ENCODE peak calls at places on chromosomes 13 and 19, in ten cellular contexts. One of them, this sample, is unnamed.

GRCh38 chr13:28792992-28793391 is 27.1 kb upstream of the MTUS2 start:
- DNase-seq in PC-9: no peak
- DNase-seq in ascending aorta: no peak
- DNase-seq in HCT116: no peak
- DNase-seq in CD8-positive, alpha-beta memory T cell: no peak
- DNase-seq in iPS DF 6.9: no peak
- DNase-seq in heart left ventricle: no peak
- DNase-seq in pancreas: no peak
- DNase-seq in fibroblast of lung: peak; percentile 18
- DNase-seq in esophagus muscularis mucosa: no peak
- DNase-seq in this sample: no peak

GRCh38 chr19:35301961-35302360 is 10.0 kb downstream of the MAG start:
- DNase-seq in PC-9: no peak
- DNase-seq in iPS DF 6.9: no peak
- DNase-seq in fibroblast of lung: no peak
- DNase-seq in HCT116: no peak
- DNase-seq in heart left ventricle: no peak
- DNase-seq in pancreas: no peak
- DNase-seq in CD8-positive, alpha-beta memory T cell: no peak
- DNase-seq in ascending aorta: no peak
- DNase-seq in esophagus muscularis mucosa: no peak
- DNase-seq in this sample: no peak

GRCh38 chr13:112722433-112723250 is 32.8 kb downstream of the ATP11A start:
- DNase-seq in ascending aorta: no peak
- DNase-seq in iPS DF 6.9: no peak
- DNase-seq in HCT116: peak; percentile 86
- DNase-seq in PC-9: peak; percentile 99
- DNase-seq in pancreas: no peak
- DNase-seq in fibroblast of lung: peak; percentile 87
- DNase-seq in esophagus muscularis mucosa: no peak
- DNase-seq in heart left ventricle: no peak
- DNase-seq in CD8-positive, alpha-beta memory T cell: no peak
- DNase-seq in this sample: no peak

GRCh38 chr13:78317030-78317429 is 286.3 kb downstream of the POU4F1 start:
- DNase-seq in fibroblast of lung: peak; percentile 33
- DNase-seq in HCT116: no peak
- DNase-seq in PC-9: no peak
- DNase-seq in esophagus muscularis mucosa: no peak
- DNase-seq in heart left ventricle: no peak
- DNase-seq in ascending aorta: no peak
- DNase-seq in CD8-positive, alpha-beta memory T cell: no peak
- DNase-seq in pancreas: no peak
- DNase-seq in iPS DF 6.9: no peak
- DNase-seq in this sample: no peak

GRCh38 chr19:1309977-1310852 is 24.5 kb downstream of the EFNA2 start:
- DNase-seq in esophagus muscularis mucosa: no peak
- DNase-seq in heart left ventricle: no peak
- DNase-seq in PC-9: no peak
- DNase-seq in pancreas: no peak
- DNase-seq in CD8-positive, alpha-beta memory T cell: no peak
- DNase-seq in ascending aorta: no peak
- DNase-seq in fibroblast of lung: no peak
- DNase-seq in iPS DF 6.9: no peak
- DNase-seq in HCT116: no peak
- DNase-seq in this sample: no peak

GRCh38 chr19:1472227-1473055 is 6.6 kb downstream of the C19orf25 start:
- DNase-seq in pancreas: no peak
- DNase-seq in ascending aorta: no peak
- DNase-seq in iPS DF 6.9: no peak
- DNase-seq in HCT116: no peak
- DNase-seq in fibroblast of lung: no peak
- DNase-seq in esophagus muscularis mucosa: no peak
- DNase-seq in heart left ventricle: no peak
- DNase-seq in CD8-positive, alpha-beta memory T cell: no peak
- DNase-seq in PC-9: no peak
- DNase-seq in this sample: no peak

GRCh38 chr13:91609353-91609752 is 210.9 kb downstream of the GPC5 start:
- DNase-seq in fibroblast of lung: peak; percentile 76
- DNase-seq in esophagus muscularis mucosa: no peak
- DNase-seq in heart left ventricle: no peak
- DNase-seq in CD8-positive, alpha-beta memory T cell: no peak
- DNase-seq in HCT116: no peak
- DNase-seq in PC-9: no peak
- DNase-seq in pancreas: no peak
- DNase-seq in ascending aorta: no peak
- DNase-seq in iPS DF 6.9: no peak
- DNase-seq in this sample: no peak

GRCh38 chr19:36049080-36049698 is 4.9 kb downstream of the THAP8 start:
- DNase-seq in CD8-positive, alpha-beta memory T cell: no peak
- DNase-seq in ascending aorta: no peak
- DNase-seq in iPS DF 6.9: no peak
- DNase-seq in heart left ventricle: no peak
- DNase-seq in PC-9: no peak
- DNase-seq in esophagus muscularis mucosa: no peak
- DNase-seq in pancreas: no peak
- DNase-seq in fibroblast of lung: no peak
- DNase-seq in HCT116: no peak
- DNase-seq in this sample: peak; percentile 42

GRCh38 chr13:112219753-112220152 is 152.8 kb downstream of the SOX1 start:
- DNase-seq in iPS DF 6.9: no peak
- DNase-seq in CD8-positive, alpha-beta memory T cell: no peak
- DNase-seq in ascending aorta: no peak
- DNase-seq in esophagus muscularis mucosa: no peak
- DNase-seq in HCT116: no peak
- DNase-seq in pancreas: no peak
- DNase-seq in heart left ventricle: no peak
- DNase-seq in fibroblast of lung: no peak
- DNase-seq in PC-9: no peak
- DNase-seq in this sample: no peak

GRCh38 chr19:45939792-45940514 is 25.4 kb upstream of the NANOS2 start:
- DNase-seq in CD8-positive, alpha-beta memory T cell: no peak
- DNase-seq in heart left ventricle: no peak
- DNase-seq in HCT116: no peak
- DNase-seq in esophagus muscularis mucosa: no peak
- DNase-seq in fibroblast of lung: no peak
- DNase-seq in pancreas: no peak
- DNase-seq in iPS DF 6.9: no peak
- DNase-seq in PC-9: no peak
- DNase-seq in ascending aorta: no peak
- DNase-seq in this sample: no peak

GRCh38 chr19:37594982-37595382 is 306 bp downstream of the ZNF540 start:
- DNase-seq in pancreas: peak; percentile 70
- DNase-seq in CD8-positive, alpha-beta memory T cell: no peak
- DNase-seq in heart left ventricle: peak; percentile 80
- DNase-seq in PC-9: peak; percentile 56
- DNase-seq in HCT116: no peak
- DNase-seq in esophagus muscularis mucosa: peak; percentile 92
- DNase-seq in iPS DF 6.9: no peak
- DNase-seq in ascending aorta: peak; percentile 88
- DNase-seq in fibroblast of lung: no peak
- DNase-seq in this sample: peak; percentile 83

GRCh38 chr19:36526581-36526980 is 1.5 kb downstream of the ZNF260 start:
- DNase-seq in PC-9: no peak
- DNase-seq in CD8-positive, alpha-beta memory T cell: no peak
- DNase-seq in fibroblast of lung: no peak
- DNase-seq in heart left ventricle: no peak
- DNase-seq in esophagus muscularis mucosa: no peak
- DNase-seq in HCT116: no peak
- DNase-seq in ascending aorta: no peak
- DNase-seq in iPS DF 6.9: no peak
- DNase-seq in pancreas: no peak
- DNase-seq in this sample: no peak

GRCh38 chr13:80979035-80979641 is 638.2 kb upstream of the SPRY2 start:
- DNase-seq in fibroblast of lung: peak; percentile 87
- DNase-seq in PC-9: no peak
- DNase-seq in heart left ventricle: no peak
- DNase-seq in CD8-positive, alpha-beta memory T cell: no peak
- DNase-seq in HCT116: peak; percentile 46
- DNase-seq in ascending aorta: peak; percentile 66
- DNase-seq in iPS DF 6.9: peak; percentile 50
- DNase-seq in pancreas: no peak
- DNase-seq in esophagus muscularis mucosa: no peak
- DNase-seq in this sample: peak; percentile 80

GRCh38 chr13:111326981-111327642 is 6.7 kb downstream of the TEX29 start:
- DNase-seq in PC-9: no peak
- DNase-seq in pancreas: no peak
- DNase-seq in ascending aorta: peak; percentile 40
- DNase-seq in esophagus muscularis mucosa: no peak
- DNase-seq in CD8-positive, alpha-beta memory T cell: no peak
- DNase-seq in heart left ventricle: no peak
- DNase-seq in iPS DF 6.9: no peak
- DNase-seq in HCT116: no peak
- DNase-seq in fibroblast of lung: no peak
- DNase-seq in this sample: no peak

GRCh38 chr13:113410472-113411201 is 42.7 kb downstream of the ADPRHL1 start:
- DNase-seq in ascending aorta: peak; percentile 92
- DNase-seq in esophagus muscularis mucosa: no peak
- DNase-seq in PC-9: peak; percentile 95
- DNase-seq in fibroblast of lung: peak; percentile 91
- DNase-seq in pancreas: peak; percentile 41
- DNase-seq in heart left ventricle: peak; percentile 55
- DNase-seq in HCT116: peak; percentile 89
- DNase-seq in CD8-positive, alpha-beta memory T cell: no peak
- DNase-seq in iPS DF 6.9: no peak
- DNase-seq in this sample: no peak

DNA sequence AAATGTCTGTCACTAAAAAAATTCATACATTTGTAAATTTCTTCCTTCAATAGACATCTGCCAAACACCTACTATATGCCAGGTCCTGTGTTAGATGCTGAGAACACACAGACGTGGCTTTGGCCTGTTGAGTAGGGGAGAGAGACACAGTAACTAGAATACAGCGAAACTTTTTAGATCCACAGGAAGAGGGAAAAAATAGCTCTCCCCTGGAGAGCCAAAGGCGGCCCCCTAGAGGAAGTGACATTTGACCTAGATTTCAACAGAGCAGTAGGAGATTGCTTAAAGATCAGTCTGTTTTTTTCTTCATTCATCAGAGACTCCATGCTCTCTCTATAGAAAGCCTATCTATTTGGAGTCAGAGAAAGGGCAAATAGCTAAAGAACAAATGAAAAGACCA is 11.3 kb downstream of the LCP1 start:
- DNase-seq in HCT116: no peak
- DNase-seq in iPS DF 6.9: no peak
- DNase-seq in pancreas: no peak
- DNase-seq in PC-9: no peak
- DNase-seq in fibroblast of lung: peak; percentile 45
- DNase-seq in esophagus muscularis mucosa: no peak
- DNase-seq in heart left ventricle: no peak
- DNase-seq in ascending aorta: no peak
- DNase-seq in CD8-positive, alpha-beta memory T cell: peak; percentile 61
- DNase-seq in this sample: peak; percentile 74
- H3K4me3 ChIP-seq in HCT116: no peak overlapping the region
- H3K4me3 ChIP-seq in iPS DF 6.9: no peak overlapping the region
- H3K4me3 ChIP-seq in pancreas: no peak overlapping the region
- H3K4me3 ChIP-seq in PC-9: no peak overlapping the region
- H3K4me3 ChIP-seq in fibroblast of lung: no peak overlapping the region
- H3K4me3 ChIP-seq in esophagus muscularis mucosa: no peak overlapping the region
- H3K4me3 ChIP-seq in heart left ventricle: no peak overlapping the region
- H3K4me3 ChIP-seq in ascending aorta: no peak overlapping the region
- H3K4me3 ChIP-seq in CD8-positive, alpha-beta memory T cell: peak overlapping the region; percentile 35
- H3K4me3 ChIP-seq in this sample: peak overlapping the region; percentile 49

GRCh38 chr13:98478134-98479129 is 98.5 kb downstream of the STK24 start:
- DNase-seq in pancreas: no peak
- DNase-seq in fibroblast of lung: peak; percentile 26
- DNase-seq in PC-9: no peak
- DNase-seq in HCT116: no peak
- DNase-seq in esophagus muscularis mucosa: no peak
- DNase-seq in heart left ventricle: no peak
- DNase-seq in iPS DF 6.9: no peak
- DNase-seq in ascending aorta: no peak
- DNase-seq in CD8-positive, alpha-beta memory T cell: no peak
- DNase-seq in this sample: no peak
- H3K27ac ChIP-seq in pancreas: no peak overlapping the region
- H3K27ac ChIP-seq in fibroblast of lung: no peak overlapping the region
- H3K27ac ChIP-seq in PC-9: peak overlapping the region; percentile 94
- H3K27ac ChIP-seq in HCT116: no peak overlapping the region
- H3K27ac ChIP-seq in esophagus muscularis mucosa: peak overlapping the region; percentile 23
- H3K27ac ChIP-seq in heart left ventricle: no peak overlapping the region
- H3K27ac ChIP-seq in iPS DF 6.9: no peak overlapping the region
- H3K27ac ChIP-seq in ascending aorta: no peak overlapping the region
- H3K27ac ChIP-seq in CD8-positive, alpha-beta memory T cell: no peak overlapping the region
- H3K27ac ChIP-seq in this sample: no peak overlapping the region

GRCh38 chr19:6772028-6772865 is at the start of gene VAV1:
- DNase-seq in HCT116: no peak
- DNase-seq in CD8-positive, alpha-beta memory T cell: peak; percentile 75
- DNase-seq in PC-9: no peak
- DNase-seq in heart left ventricle: peak; percentile 85
- DNase-seq in esophagus muscularis mucosa: no peak
- DNase-seq in fibroblast of lung: no peak
- DNase-seq in ascending aorta: peak; percentile 72
- DNase-seq in iPS DF 6.9: no peak
- DNase-seq in pancreas: peak; percentile 64
- DNase-seq in this sample: peak; percentile 95
- H3K4me3 ChIP-seq in HCT116: no peak within 1 kb of the TSS
- H3K4me3 ChIP-seq in CD8-positive, alpha-beta memory T cell: peak within 1 kb of the TSS; percentile 98
- H3K4me3 ChIP-seq in PC-9: no peak within 1 kb of the TSS
- H3K4me3 ChIP-seq in heart left ventricle: peak within 1 kb of the TSS; percentile 27
- H3K4me3 ChIP-seq in esophagus muscularis mucosa: peak within 1 kb of the TSS; percentile 47
- H3K4me3 ChIP-seq in fibroblast of lung: no peak within 1 kb of the TSS
- H3K4me3 ChIP-seq in ascending aorta: peak within 1 kb of the TSS; percentile 60
- H3K4me3 ChIP-seq in iPS DF 6.9: no peak within 1 kb of the TSS
- H3K4me3 ChIP-seq in pancreas: peak within 1 kb of the TSS; percentile 39
- H3K4me3 ChIP-seq in this sample: peak within 1 kb of the TSS; percentile 89

GRCh38 chr13:27171830-27172494 is 351 bp upstream of the USP12 start:
- DNase-seq in iPS DF 6.9: peak; percentile 71
- DNase-seq in fibroblast of lung: peak; percentile 91
- DNase-seq in CD8-positive, alpha-beta memory T cell: peak; percentile 89
- DNase-seq in heart left ventricle: peak; percentile 96
- DNase-seq in HCT116: peak; percentile 72
- DNase-seq in PC-9: peak; percentile 74
- DNase-seq in esophagus muscularis mucosa: no peak
- DNase-seq in ascending aorta: peak; percentile 97
- DNase-seq in pancreas: peak; percentile 97
- DNase-seq in this sample: peak; percentile 92
- H3K27ac ChIP-seq in iPS DF 6.9: no peak overlapping the region
- H3K27ac ChIP-seq in fibroblast of lung: peak overlapping the region; percentile 89
- H3K27ac ChIP-seq in CD8-positive, alpha-beta memory T cell: peak overlapping the region; percentile 75
- H3K27ac ChIP-seq in heart left ventricle: peak overlapping the region; percentile 89
- H3K27ac ChIP-seq in HCT116: peak overlapping the region; percentile 60
- H3K27ac ChIP-seq in PC-9: peak overlapping the region; percentile 61
- H3K27ac ChIP-seq in esophagus muscularis mucosa: peak overlapping the region; percentile 96
- H3K27ac ChIP-seq in ascending aorta: peak overlapping the region; percentile 99
- H3K27ac ChIP-seq in pancreas: peak overlapping the region; percentile 95
- H3K27ac ChIP-seq in this sample: peak overlapping the region; percentile 53

DNA sequence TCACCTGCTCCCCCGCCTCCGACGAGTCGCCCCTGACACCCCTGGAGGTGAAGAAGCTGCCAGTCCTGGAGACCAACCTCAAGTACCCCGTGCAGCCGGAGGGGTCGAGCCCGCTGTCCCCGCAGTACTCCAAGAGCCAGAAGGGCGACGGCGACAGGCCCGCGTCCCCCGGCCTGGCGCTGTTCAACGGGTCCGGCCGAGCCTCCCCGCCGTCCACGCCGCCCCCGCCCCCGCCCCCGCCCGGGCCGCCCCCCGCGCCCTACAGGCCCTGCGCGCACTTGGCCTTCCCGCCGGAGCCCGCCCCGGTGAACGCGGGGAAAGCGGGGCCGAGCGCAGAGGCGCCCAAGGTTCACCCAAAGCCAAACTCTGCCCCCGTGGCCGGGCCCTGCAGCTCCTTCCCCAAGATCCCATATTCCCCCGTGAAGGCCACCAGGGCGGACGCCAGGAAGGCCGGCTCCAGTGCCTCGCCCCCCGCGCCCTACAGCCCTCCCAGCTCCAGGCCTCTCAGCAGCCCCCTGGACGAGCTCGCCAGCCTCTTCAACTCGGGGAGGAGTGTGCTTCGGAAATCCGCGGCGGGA is 511.5 kb downstream of the MYO16 start:
- DNase-seq in fibroblast of lung: no peak
- DNase-seq in HCT116: no peak
- DNase-seq in ascending aorta: no peak
- DNase-seq in pancreas: no peak
- DNase-seq in iPS DF 6.9: no peak
- DNase-seq in PC-9: no peak
- DNase-seq in heart left ventricle: no peak
- DNase-seq in CD8-positive, alpha-beta memory T cell: no peak
- DNase-seq in esophagus muscularis mucosa: no peak
- DNase-seq in this sample: no peak
- H3K4me3 ChIP-seq in fibroblast of lung: no peak overlapping the region
- H3K4me3 ChIP-seq in HCT116: no peak overlapping the region
- H3K4me3 ChIP-seq in ascending aorta: peak overlapping the region; percentile 65
- H3K4me3 ChIP-seq in pancreas: peak overlapping the region; percentile 27
- H3K4me3 ChIP-seq in iPS DF 6.9: no peak overlapping the region
- H3K4me3 ChIP-seq in PC-9: no peak overlapping the region
- H3K4me3 ChIP-seq in heart left ventricle: peak overlapping the region; percentile 42
- H3K4me3 ChIP-seq in CD8-positive, alpha-beta memory T cell: no peak overlapping the region
- H3K4me3 ChIP-seq in esophagus muscularis mucosa: peak overlapping the region; percentile 56
- H3K4me3 ChIP-seq in this sample: no peak overlapping the region